ENCODE peak calls at places on chromosomes 12 and 14, in four cellular contexts. T is hypothalamus, K is NCI-H1105, H is AG09309. C is an unnamed sample.

GRCh38 chr14:96149131-96149530 is 55.5 kb upstream of the BDKRB2 start:
- DNase-seq in T (no peak), K (no peak), H (no peak), C (no peak)

GRCh38 chr14:33386140-33386539 is 447.5 kb downstream of the NPAS3 start:
- DNase-seq in T (no peak), K (no peak), H (no peak), C (no peak)

GRCh38 chr12:54549774-54550451 is 512 bp downstream of the PDE1B start:
- DNase-seq in T (no peak), K (no peak), H (no peak), C (no peak)

GRCh38 chr12:49288922-49289555 is 5.9 kb upstream of the PRPH start:
- DNase-seq in T (no peak), K (no peak), H (no peak), C (no peak)

GRCh38 chr14:20789230-20789813 is 8.3 kb downstream of the RNASE6 start:
- DNase-seq in T (no peak), K (no peak), H (no peak), C (no peak)

GRCh38 chr14:78291958-78292357 is 121.8 kb downstream of the NRXN3 start:
- DNase-seq in T (no peak), K (no peak), H (no peak), C (no peak)

GRCh38 chr12:109767456-109767855 is 53.8 kb downstream of the FAM222A start:
- DNase-seq in T (no peak), K (no peak), H (no peak), C (no peak)

GRCh38 chr14:39264057-39264456 is 30.3 kb downstream of the MIA2 start:
- DNase-seq in T (no peak), K (no peak), H (no peak), C (no peak)

GRCh38 chr12:45973526-45973925 is 16.8 kb downstream of the SCAF11 start:
- DNase-seq in T (no peak), K (no peak), H (no peak), C (no peak)

GRCh38 chr12:65631621-65632111 is 192.6 kb upstream of the HMGA2 start:
- DNase-seq in T (no peak), K (no peak), H (peak; percentile 99), C (peak; percentile 98)

GRCh38 chr12:5789469-5789968 is 155.5 kb downstream of the ANO2 start:
- DNase-seq in T (no peak), K (no peak), H (peak; percentile 13), C (peak; percentile 11)

GRCh38 chr12:128727999-128728398 is 95.8 kb downstream of the SLC15A4 start:
- DNase-seq in T (no peak), K (no peak), H (no peak), C (no peak)

GRCh38 chr14:81400202-81400678 is at the start of gene STON2:
- DNase-seq in T (no peak), K (peak; percentile 84), H (peak; percentile 28), C (peak; percentile 55)

GRCh38 chr12:63085120-63085519 is 65.9 kb downstream of the AVPR1A start:
- DNase-seq in T (no peak), K (no peak), H (no peak), C (no peak)

GRCh38 chr14:22836301-22837058 is at the start of gene MMP14:
- DNase-seq in T (no peak), K (peak; percentile 49), H (no peak), C (peak; percentile 77)

GRCh38 chr12:114680498-114681148 is 3.4 kb downstream of the TBX3 start:
- DNase-seq in T (no peak), K (no peak), H (no peak), C (no peak)

GRCh38 chr14:69693823-69694729 is 72.9 kb upstream of the SRSF5 start:
- DNase-seq in T (no peak), K (no peak), H (no peak), C (no peak)

GRCh38 chr12:62977419-62977818 is 42.5 kb upstream of the PPM1H start:
- DNase-seq in T (no peak), K (no peak), H (peak; percentile 43), C (no peak)

GRCh38 chr12:57272337-57273151 is 21.6 kb upstream of the STAC3 start:
- DNase-seq in T (no peak), K (no peak), H (no peak), C (no peak)

GRCh38 chr14:55513491-55513890 is 66.5 kb upstream of the KTN1 start:
- DNase-seq in T (no peak), K (no peak), H (no peak), C (no peak)

GRCh38 chr12:12606793-12607589 is 4.7 kb upstream of the CREBL2 start:
- DNase-seq in T (no peak), K (no peak), H (no peak), C (peak; percentile 87)

GRCh38 chr14:92108345-92109254 is 2.2 kb upstream of the ATXN3 start:
- DNase-seq in T (no peak), K (no peak), H (no peak), C (no peak)

GRCh38 chr14:104968153-104968527 is 10.0 kb downstream of the AHNAK2 start:
- DNase-seq in T (no peak), K (no peak), H (no peak), C (peak; percentile 39)

GRCh38 chr12:47775100-47775911 is 2.3 kb downstream of the SLC48A1 start:
- DNase-seq in T (no peak), K (no peak), H (no peak), C (no peak)

GRCh38 chr12:94730846-94731245 is 80.5 kb upstream of the TMCC3 start:
- DNase-seq in T (no peak), K (no peak), H (no peak), C (no peak)

GRCh38 chr14:71070169-71070568 is 162.9 kb downstream of the PCNX1 start:
- DNase-seq in T (no peak), K (no peak), H (no peak), C (no peak)

GRCh38 chr12:79409562-79409961 is 281.2 kb downstream of the PAWR start:
- DNase-seq in T (no peak), K (no peak), H (no peak), C (peak; percentile 95)

GRCh38 chr12:128727461-128727860 is 96.3 kb downstream of the SLC15A4 start:
- DNase-seq in T (no peak), K (no peak), H (no peak), C (peak; percentile 0)

GRCh38 chr12:57164966-57165365 is 17.5 kb upstream of the LRP1-AS start:
- DNase-seq in T (no peak), K (no peak), H (no peak), C (no peak)

GRCh38 chr12:47975816-47976215 is 12.4 kb downstream of the TMEM106C start:
- DNase-seq in T (no peak), K (no peak), H (no peak), C (no peak)

GRCh38 chr12:25241171-25242020 is 9.3 kb downstream of the KRAS start:
- DNase-seq in T (no peak), K (peak; percentile 6), H (no peak), C (peak; percentile 49)

GRCh38 chr12:93593833-93594232 is 21.4 kb downstream of the SOCS2 start:
- DNase-seq in T (no peak), K (no peak), H (no peak), C (no peak)

GRCh38 chr12:59916988-59917387 is 321.2 kb downstream of the SLC16A7 start:
- DNase-seq in T (no peak), K (no peak), H (no peak), C (no peak)

GRCh38 chr12:132222096-132222807 is 78.0 kb downstream of the NOC4L start:
- DNase-seq in T (no peak), K (peak; percentile 63), H (no peak), C (no peak)

GRCh38 chr12:119178544-119179334 is at the start of gene HSPB8:
- DNase-seq in T (peak; percentile 58), K (peak; percentile 42), H (no peak), C (peak; percentile 38)

GRCh38 chr12:1281683-1282366 is 290.8 kb downstream of the ERC1 start:
- DNase-seq in T (no peak), K (no peak), H (peak; percentile 38), C (peak; percentile 54)

GRCh38 chr14:70814466-70814865 is 5.2 kb upstream of the MAP3K9 start:
- DNase-seq in T (no peak), K (no peak), H (no peak), C (no peak)

GRCh38 chr14:68621400-68622365 is 171.2 kb downstream of the ZFP36L1 start:
- DNase-seq in T (no peak), K (no peak), H (no peak), C (peak; percentile 32)

GRCh38 chr14:59206892-59207291 is 18.4 kb downstream of the DAAM1 start:
- DNase-seq in T (no peak), K (no peak), H (no peak), C (no peak)

C was measured in astrocyte of the cerebellum.